ENCODE peak calls at places on chromosomes 5 and 9, in seven cellular contexts. Y is neural progenitor cell; T is thoracic aorta; N is right atrium auricular region; D is A549; Z is CD8-positive, alpha-beta T cell; Q is lung. C is an unnamed sample. For H3K9me3, the result is how much of the 10 kb centered on the place peaks cover.

GRCh38 chr5:179926657-179927056 is 19.0 kb upstream of the TBC1D9B start:
- DNase-seq in Y (no peak), T (no peak), N (no peak), D (no peak), Z (no peak), Q (no peak), C (peak)

GRCh38 chr5:148939676-148940075 is 113.3 kb downstream of the ADRB2 start:
- DNase-seq in Y (no peak), T (no peak), N (no peak), D (peak), Z (no peak), Q (no peak), C (no peak)

GRCh38 chr5:27854243-27854852 is 816.0 kb upstream of the CDH9 start:
- DNase-seq in Y (no peak), T (no peak), N (no peak), D (no peak), Z (no peak), Q (no peak), C (no peak)

GRCh38 chr5:158115468-158115867 is 256.5 kb upstream of the CLINT1 start:
- DNase-seq in Y (no peak), T (no peak), N (no peak), D (no peak), Z (no peak), Q (no peak), C (no peak)

GRCh38 chr9:98597372-98597771 is 111.4 kb downstream of the GABBR2 start:
- DNase-seq in Y (no peak), T (no peak), N (no peak), D (no peak), Z (no peak), Q (no peak), C (no peak)

GRCh38 chr9:22682536-22683392 is 236.1 kb downstream of the DMRTA1 start:
- DNase-seq in Y (no peak), T (no peak), N (no peak), D (peak), Z (no peak), Q (no peak), C (no peak)

GRCh38 chr9:5851445-5851844 is 18.5 kb upstream of the ERMP1 start:
- DNase-seq in Y (no peak), T (no peak), N (no peak), D (no peak), Z (peak), Q (no peak), C (no peak)

GRCh38 chr9:131809941-131810344 is 70.1 kb upstream of the RAPGEF1 start:
- DNase-seq in Y (no peak), T (no peak), N (no peak), D (no peak), Z (no peak), Q (no peak), C (no peak)

GRCh38 chr5:160514866-160515265 is 93.2 kb downstream of the PTTG1 start:
- DNase-seq in Y (no peak), T (no peak), N (no peak), D (no peak), Z (no peak), Q (no peak), C (no peak)

GRCh38 chr5:144468542-144468941 is 297.9 kb downstream of the KCTD16 start:
- DNase-seq in Y (no peak), T (no peak), N (no peak), D (no peak), Z (no peak), Q (no peak), C (no peak)

GRCh38 chr5:93705896-93706295 is 35.5 kb downstream of the POU5F2 start:
- DNase-seq in Y (no peak), T (no peak), N (no peak), D (no peak), Z (no peak), Q (no peak), C (no peak)

GRCh38 chr9:69145148-69145547 is 28.9 kb upstream of the TJP2 start:
- DNase-seq in Y (no peak), T (no peak), N (no peak), D (no peak), Z (no peak), Q (no peak), C (no peak)

GRCh38 chr5:126503602-126504104 is 80.4 kb downstream of the GRAMD2B start:
- DNase-seq in Y (no peak), T (no peak), N (peak), D (no peak), Z (no peak), Q (no peak), C (peak)

GRCh38 chr5:7802855-7803254 is 48.1 kb downstream of the CFAP90 start:
- DNase-seq in Y (no peak), T (no peak), N (no peak), D (no peak), Z (no peak), Q (no peak), C (no peak)

GRCh38 chr9:89592201-89592815 is 12.5 kb upstream of the GADD45G start:
- DNase-seq in Y (no peak), T (no peak), N (peak), D (no peak), Z (peak), Q (peak), C (no peak)

GRCh38 chr5:137129906-137130680 is 369.0 kb downstream of the SPOCK1 start:
- DNase-seq in Y (no peak), T (no peak), N (no peak), D (no peak), Z (no peak), Q (no peak), C (no peak)

GRCh38 chr5:169856571-169856970 is 123.7 kb downstream of the INSYN2B start:
- DNase-seq in Y (no peak), T (no peak), N (no peak), D (peak), Z (no peak), Q (no peak), C (no peak)

GRCh38 chr5:87069974-87070608 is 197.6 kb upstream of the RASA1 start:
- DNase-seq in Y (peak), T (no peak), N (no peak), D (peak), Z (no peak), Q (no peak), C (peak)

GRCh38 chr5:84382363-84383295 is 2.1 kb downstream of the EDIL3 start:
- DNase-seq in Y (peak), T (no peak), N (no peak), D (peak), Z (no peak), Q (no peak), C (peak)

GRCh38 chr5:41240390-41240789 is 27.1 kb upstream of the C6 start:
- DNase-seq in Y (no peak), T (no peak), N (no peak), D (no peak), Z (no peak), Q (no peak), C (no peak)

GRCh38 chr9:4277531-4277991 is 22.3 kb downstream of the GLIS3 start:
- DNase-seq in Y (no peak), T (no peak), N (no peak), D (peak), Z (no peak), Q (no peak), C (no peak)

GRCh38 chr5:33890633-33891032 is 1.2 kb downstream of the ADAMTS12 start:
- DNase-seq in Y (peak), T (no peak), N (no peak), D (peak), Z (no peak), Q (no peak), C (no peak)

GRCh38 chr9:15087031-15087417 is 176.8 kb upstream of the FREM1 start:
- DNase-seq in Y (no peak), T (no peak), N (no peak), D (no peak), Z (no peak), Q (no peak), C (no peak)

GRCh38 chr9:135036861-135037465 is 50.5 kb upstream of the OLFM1 start:
- DNase-seq in Y (no peak), T (no peak), N (no peak), D (no peak), Z (no peak), Q (no peak), C (no peak)

DNA sequence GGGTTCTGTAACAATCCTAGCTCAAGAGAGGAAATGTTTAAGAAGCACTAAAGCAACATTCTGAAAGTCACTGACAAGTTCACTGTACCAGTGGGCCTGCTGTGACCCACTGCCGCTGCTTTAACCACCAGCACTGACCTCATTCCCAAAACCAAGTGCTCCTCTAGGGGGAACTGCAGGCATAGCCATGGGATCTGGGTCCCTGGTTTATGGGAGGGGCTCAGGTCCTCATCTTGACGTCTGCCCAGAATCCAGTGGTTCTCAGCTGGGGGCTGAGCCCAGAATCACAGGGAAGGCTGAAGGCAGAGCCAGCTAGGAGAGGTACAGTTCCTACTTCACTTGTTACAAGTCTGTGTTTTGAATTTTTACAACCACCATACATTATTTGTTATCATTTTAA is 36.1 kb upstream of the SLC2A8 start:
- DNase-seq in Y (peak), T (no peak), N (no peak), D (peak), Z (no peak), Q (no peak), C (peak)
- TF ChIP-seq CTCF in Y (peak), T (no peak), N (no peak), D (peak), Z (no peak), Q (no peak), C (no peak)

DNA sequence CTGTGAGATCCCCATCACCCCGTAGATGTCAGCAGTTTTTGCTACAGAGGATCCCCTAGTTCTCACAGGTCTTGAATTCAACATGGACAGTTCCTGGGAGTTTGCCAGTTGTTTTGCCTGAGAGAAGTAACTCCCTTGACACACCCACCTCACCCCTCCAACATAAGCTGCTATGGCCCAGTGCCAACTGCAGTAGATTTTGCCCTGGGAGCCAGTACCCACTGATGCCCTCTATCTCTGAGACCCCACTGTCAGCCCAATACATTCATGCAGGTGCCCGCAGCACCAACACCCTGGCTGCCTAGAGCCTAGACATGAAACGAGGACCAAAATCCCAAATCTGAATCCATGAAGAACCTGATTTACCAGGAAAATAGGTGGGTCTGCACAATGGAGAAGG is 583.9 kb upstream of the CTNND2 start:
- DNase-seq in Y (no peak), T (no peak), N (no peak), D (no peak), Z (no peak), Q (no peak), C (no peak)
- H3K9me3 ChIP-seq in Y (under half), T (under half), N (under half), D (under half), Z (under half), Q (under half), C (under half)

GRCh38 chr9:113153599-113153998 is 2.8 kb downstream of the SLC31A2 start:
- DNase-seq in Y (no peak), T (no peak), N (no peak), D (no peak), Z (no peak), Q (no peak), C (no peak)

GRCh38 chr9:113156880-113157279 is 6.1 kb downstream of the SLC31A2 start:
- DNase-seq in Y (no peak), T (no peak), N (no peak), D (no peak), Z (no peak), Q (no peak), C (no peak)

GRCh38 chr9:113155911-113156559 is 5.2 kb downstream of the SLC31A2 start:
- DNase-seq in Y (no peak), T (no peak), N (no peak), D (no peak), Z (no peak), Q (no peak), C (no peak)

GRCh38 chr9:113154471-113154870 is 3.7 kb downstream of the SLC31A2 start:
- DNase-seq in Y (no peak), T (no peak), N (no peak), D (no peak), Z (no peak), Q (no peak), C (no peak)

DNA sequence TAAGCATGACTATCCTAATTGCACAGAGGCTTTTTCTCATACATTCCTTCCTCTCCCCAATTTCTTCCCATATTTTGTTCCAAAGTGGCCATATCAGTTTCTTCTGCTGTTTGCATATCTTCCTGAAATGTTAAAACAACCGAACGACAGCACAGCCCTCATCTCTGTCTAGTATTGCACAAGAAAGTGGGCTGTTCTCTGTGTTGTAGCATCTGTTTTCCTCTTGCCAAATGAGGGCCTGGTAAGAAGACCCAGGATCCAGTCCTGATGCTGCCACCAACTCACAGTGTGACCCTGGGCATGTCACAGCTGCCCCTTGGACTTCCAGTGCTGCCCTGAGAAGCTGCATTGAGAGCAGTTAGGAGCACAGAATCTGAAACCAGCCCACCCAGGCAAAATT is 4.1 kb downstream of the SLC31A2 start:
- DNase-seq in Y (no peak), T (no peak), N (no peak), D (no peak), Z (no peak), Q (no peak), C (no peak)
- H3K4me3 ChIP-seq in Y (no peak), T (no peak), N (no peak), D (no peak), Z (no peak), Q (no peak), C (no peak)

GRCh38 chr9:112308576-112308975 is 24.8 kb downstream of the PTBP3 start:
- DNase-seq in Y (peak), T (no peak), N (no peak), D (no peak), Z (no peak), Q (no peak), C (no peak)

GRCh38 chr9:112310826-112311225 is 22.6 kb downstream of the PTBP3 start:
- DNase-seq in Y (peak), T (no peak), N (no peak), D (no peak), Z (no peak), Q (no peak), C (no peak)

GRCh38 chr9:112315905-112316304 is 17.5 kb downstream of the PTBP3 start:
- DNase-seq in Y (no peak), T (no peak), N (no peak), D (no peak), Z (no peak), Q (no peak), C (no peak)

GRCh38 chr9:112311497-112311896 is 21.9 kb downstream of the PTBP3 start:
- DNase-seq in Y (peak), T (no peak), N (no peak), D (no peak), Z (no peak), Q (no peak), C (no peak)

GRCh38 chr9:112312139-112312538 is 21.3 kb downstream of the PTBP3 start:
- DNase-seq in Y (no peak), T (no peak), N (no peak), D (no peak), Z (no peak), Q (no peak), C (no peak)
- TF ChIP-seq CTCF in Y (no peak), T (no peak), N (no peak), D (no peak), Z (no peak), Q (no peak), C (no peak)

GRCh38 chr5:141398608-141399007 is 861 bp downstream of the PCDHGB5 start:
- DNase-seq in Y (no peak), T (no peak), N (no peak), D (no peak), Z (no peak), Q (no peak), C (no peak)

GRCh38 chr5:141399555-141400258 is 2.0 kb downstream of the PCDHGB5 start:
- DNase-seq in Y (no peak), T (no peak), N (no peak), D (no peak), Z (no peak), Q (no peak), C (no peak)

GRCh38 chr5:141402553-141403328 is at the start of gene PCDHGA9:
- DNase-seq in Y (no peak), T (no peak), N (no peak), D (no peak), Z (no peak), Q (no peak), C (no peak)

DNA sequence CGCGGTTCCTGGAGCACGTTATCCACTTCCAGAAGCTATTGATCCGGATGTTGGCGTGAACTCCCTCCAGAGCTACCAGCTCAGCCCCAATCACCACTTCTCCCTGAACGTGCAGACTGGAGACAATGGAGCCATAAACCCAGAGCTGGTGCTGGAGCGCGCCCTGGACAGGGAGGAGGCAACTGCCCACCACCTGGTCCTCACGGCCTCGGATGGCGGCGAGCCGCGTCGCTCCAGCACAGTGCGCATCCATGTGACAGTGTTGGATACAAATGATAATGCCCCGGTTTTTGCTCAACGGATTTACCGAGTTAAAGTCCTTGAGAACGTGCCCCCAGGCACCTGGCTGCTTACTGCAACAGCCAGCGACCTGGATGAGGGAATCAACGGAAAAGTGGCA is 809 bp downstream of the PCDHGA9 start:
- DNase-seq in Y (no peak), T (no peak), N (no peak), D (no peak), Z (no peak), Q (no peak), C (no peak)
- H3K9me3 ChIP-seq in Y (under half), T (half or more), N (under half), D (half or more), Z (under half), Q (half or more), C (under half)

GRCh38 chr5:13814293-13814692 is 130.2 kb downstream of the DNAH5 start:
- DNase-seq in Y (no peak), T (no peak), N (no peak), D (no peak), Z (no peak), Q (no peak), C (no peak)

DNA sequence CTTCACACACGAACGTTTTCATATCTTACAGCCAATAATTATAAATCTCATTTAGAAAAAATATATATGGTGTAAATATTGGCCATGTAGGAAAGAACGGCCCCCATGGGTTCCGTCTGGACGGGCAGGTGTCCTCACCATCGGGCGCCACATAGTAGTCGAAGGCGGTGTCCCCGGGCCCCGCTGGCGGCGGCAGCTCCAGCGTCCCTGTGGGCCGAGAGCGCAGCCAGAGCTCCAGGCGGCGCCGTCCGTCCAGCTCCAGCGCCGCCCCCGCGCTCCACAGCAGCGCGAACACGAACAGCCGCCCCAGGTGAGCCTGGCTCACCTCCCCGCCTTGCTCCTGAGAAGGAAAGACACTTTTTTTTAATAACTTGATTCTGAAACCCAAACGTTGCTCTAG is 134.6 kb downstream of the DNAH5 start:
- DNase-seq in Y (no peak), T (no peak), N (no peak), D (no peak), Z (no peak), Q (no peak), C (peak)
- H3K4me3 ChIP-seq in Y (no peak), T (no peak), N (no peak), D (no peak), Z (no peak), Q (no peak), C (peak)

GRCh38 chr9:117555964-117556629 is 141.2 kb upstream of the ASTN2 start:
- DNase-seq in Y (peak), T (no peak), N (peak), D (peak), Z (no peak), Q (peak), C (peak)
- TF ChIP-seq CTCF in Y (peak), T (no peak), N (peak), D (peak), Z (no peak), Q (peak), C (no peak)

GRCh38 chr5:10563940-10564837 is at the start of gene ANKRD33B:
- DNase-seq in Y (peak), T (no peak), N (no peak), D (peak), Z (peak), Q (peak), C (peak)

GRCh38 chr5:10563132-10563939 is 534 bp upstream of the ANKRD33B start:
- DNase-seq in Y (peak), T (no peak), N (no peak), D (peak), Z (no peak), Q (no peak), C (no peak)

GRCh38 chr5:10564838-10565784 is 1.2 kb downstream of the ANKRD33B start:
- DNase-seq in Y (peak), T (no peak), N (no peak), D (no peak), Z (no peak), Q (no peak), C (no peak)

GRCh38 chr5:10559883-10560282 is 4.0 kb upstream of the ANKRD33B start:
- DNase-seq in Y (no peak), T (no peak), N (no peak), D (no peak), Z (no peak), Q (no peak), C (no peak)

GRCh38 chr5:10562202-10563131 is 1.4 kb upstream of the ANKRD33B start:
- DNase-seq in Y (no peak), T (no peak), N (no peak), D (no peak), Z (no peak), Q (no peak), C (no peak)
- H3K9me3 ChIP-seq in Y (under half), T (under half), N (under half), D (under half), Z (under half), Q (under half), C (under half)

GRCh38 chr9:96453625-96454024 is 3.7 kb downstream of the HABP4 start:
- DNase-seq in Y (peak), T (no peak), N (peak), D (peak), Z (no peak), Q (no peak), C (peak)
- H3K4me3 ChIP-seq in Y (no peak), T (no peak), N (no peak), D (no peak), Z (no peak), Q (no peak), C (no peak)

DNA sequence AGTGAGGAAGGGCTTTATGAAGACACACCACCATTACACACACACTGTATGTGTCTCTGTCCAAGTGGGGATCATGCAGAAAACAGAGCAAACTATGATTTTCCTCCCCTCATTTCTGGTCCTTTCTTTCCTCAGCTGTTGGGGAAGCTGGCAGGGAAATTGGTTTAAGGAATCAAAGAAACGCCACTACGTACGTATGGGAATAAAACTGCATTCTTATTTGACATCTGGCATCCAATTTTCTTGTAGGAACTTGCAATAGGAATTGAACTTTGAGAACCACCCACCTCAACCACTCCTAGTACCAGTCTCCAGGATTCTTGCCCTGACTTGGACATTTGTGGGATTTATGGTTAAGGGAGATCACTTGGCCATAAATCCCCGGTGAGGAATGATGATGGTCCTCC is 125.8 kb downstream of the PDE4D start:
- DNase-seq in Y (no peak), T (no peak), N (no peak), D (no peak), Z (no peak), Q (no peak), C (no peak)
- TF ChIP-seq CTCF in Y (no peak), T (no peak), N (no peak), D (no peak), Z (no peak), Q (no peak), C (no peak)

C was measured in testis.